ENCODE peak calls at places on chromosomes 3 and 15, in ten cellular contexts. U is SK-N-SH, R is aorta, M is neuronal stem cell, T is right cardiac atrium, Z is colonic mucosa, X is heart left ventricle, K is lower lobe of right lung, S is left lung, W is lung. I is an unnamed sample.

GRCh38 chr3:37703633-37704032 is 158.0 kb upstream of the CTDSPL start:
- DNase-seq in U (no peak), R (no peak), M (no peak), T (no peak), Z (no peak), X (no peak), K (no peak), S (no peak), W (no peak), I (no peak)

GRCh38 chr3:183050706-183051105 is 48.6 kb downstream of the MCCC1 start:
- DNase-seq in U (no peak), R (no peak), M (no peak), T (no peak), Z (no peak), X (no peak), K (no peak), S (no peak), W (no peak), I (no peak)

GRCh38 chr3:182583545-182583944 is 209.8 kb upstream of the ATP11B start:
- DNase-seq in U (no peak), R (no peak), M (no peak), T (no peak), Z (no peak), X (no peak), K (no peak), S (no peak), W (no peak), I (no peak)

GRCh38 chr3:150870406-150870805 is 34.8 kb downstream of the MINDY4B start:
- DNase-seq in U (no peak), R (no peak), M (no peak), T (no peak), Z (no peak), X (no peak), K (no peak), S (no peak), W (no peak), I (no peak)

GRCh38 chr15:60788514-60789091 is 309.7 kb upstream of the ICE2 start:
- DNase-seq in U (no peak), R (no peak), M (no peak), T (peak; percentile 62), Z (no peak), X (no peak), K (no peak), S (no peak), W (no peak), I (peak; percentile 65)

GRCh38 chr3:187066228-187066995 is 72.9 kb downstream of the RPL39L start:
- DNase-seq in U (peak; percentile 32), R (no peak), M (peak; percentile 3), T (no peak), Z (no peak), X (peak; percentile 55), K (no peak), S (no peak), W (no peak), I (peak; percentile 49)

GRCh38 chr3:52696830-52697621 is 8.6 kb downstream of the GLT8D1 start:
- DNase-seq in U (no peak), R (no peak), M (no peak), T (no peak), Z (no peak), X (no peak), K (no peak), S (no peak), W (no peak), I (no peak)

GRCh38 chr3:127676921-127677351 is 4.2 kb downstream of the ABTB1 start:
- DNase-seq in U (no peak), R (peak; percentile 38), M (no peak), T (no peak), Z (no peak), X (no peak), K (no peak), S (peak; percentile 74), W (no peak), I (no peak)

GRCh38 chr3:134775831-134776230 is 19.2 kb upstream of the EPHB1 start:
- DNase-seq in U (no peak), R (no peak), M (no peak), T (no peak), Z (no peak), X (no peak), K (no peak), S (no peak), W (peak; percentile 18), I (no peak)

GRCh38 chr15:69888406-69888805 is 209.3 kb downstream of the TLE3 start:
- DNase-seq in U (no peak), R (no peak), M (no peak), T (no peak), Z (no peak), X (no peak), K (no peak), S (no peak), W (no peak), I (no peak)

GRCh38 chr3:138412821-138413531 is 21.4 kb upstream of the ESYT3 start:
- DNase-seq in U (no peak), R (no peak), M (no peak), T (no peak), Z (no peak), X (no peak), K (no peak), S (no peak), W (no peak), I (no peak)

GRCh38 chr3:59771760-59772159 is 721.9 kb upstream of the CFAP20DC start:
- DNase-seq in U (no peak), R (no peak), M (no peak), T (no peak), Z (no peak), X (no peak), K (no peak), S (no peak), W (no peak), I (no peak)

GRCh38 chr3:168071535-168071934 is 24.2 kb downstream of the GOLIM4 start:
- DNase-seq in U (no peak), R (no peak), M (no peak), T (no peak), Z (no peak), X (no peak), K (no peak), S (no peak), W (no peak), I (no peak)

GRCh38 chr3:101077361-101078011 is 84.3 kb upstream of the ABI3BP start:
- DNase-seq in U (no peak), R (no peak), M (no peak), T (no peak), Z (no peak), X (no peak), K (no peak), S (no peak), W (no peak), I (no peak)

GRCh38 chr3:197236362-197236761 is 62.0 kb downstream of the DLG1 start:
- DNase-seq in U (no peak), R (no peak), M (no peak), T (no peak), Z (peak; percentile 45), X (no peak), K (no peak), S (no peak), W (no peak), I (no peak)
- H3K9me3 ChIP-seq in U (peaks cover 7% of the 10 kb centered on the region), R (peaks cover 2% of the 10 kb centered on the region), M (peaks cover 9% of the 10 kb centered on the region), T (no peaks in the 10 kb centered on the region), Z (no peaks in the 10 kb centered on the region), X (peaks cover 15% of the 10 kb centered on the region), K (peaks cover 8% of the 10 kb centered on the region), S (peaks cover 19% of the 10 kb centered on the region), W (no peaks in the 10 kb centered on the region), I (peaks cover 6% of the 10 kb centered on the region)

GRCh38 chr15:101397521-101398003 is 91.9 kb downstream of the PCSK6 start:
- DNase-seq in U (no peak), R (no peak), M (no peak), T (no peak), Z (no peak), X (no peak), K (no peak), S (no peak), W (no peak), I (no peak)
- H3K4me3 ChIP-seq in U (no peak overlapping the region), R (no peak overlapping the region), M (no peak overlapping the region), T (no peak overlapping the region), Z (no peak overlapping the region), X (no peak overlapping the region), K (no peak overlapping the region), S (no peak overlapping the region), W (no peak overlapping the region), I (no peak overlapping the region)

DNA sequence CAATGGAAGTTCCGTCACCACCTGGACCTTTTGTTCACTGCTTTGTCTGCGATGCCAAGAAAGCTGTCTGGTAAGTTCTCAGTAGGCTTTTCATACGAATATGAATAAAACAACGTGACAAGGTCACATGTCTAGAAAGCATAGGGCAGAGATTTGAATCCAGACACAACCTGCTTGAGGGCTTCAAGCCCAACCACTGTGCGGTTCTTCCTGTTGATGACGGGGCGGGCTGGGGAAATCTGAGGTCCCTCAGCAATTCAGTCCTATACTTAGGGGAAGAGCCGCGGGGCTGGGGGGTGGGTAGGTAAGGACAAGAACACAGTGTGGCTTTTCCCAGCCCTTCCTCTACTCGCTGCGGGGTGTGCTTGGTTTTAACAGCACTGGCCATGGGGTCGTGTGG is 32.4 kb upstream of the SMAD3 start:
- DNase-seq in U (no peak), R (no peak), M (no peak), T (no peak), Z (no peak), X (no peak), K (no peak), S (no peak), W (no peak), I (no peak)
- H3K9me3 ChIP-seq in U (no peaks in the 10 kb centered on the region), R (no peaks in the 10 kb centered on the region), M (no peaks in the 10 kb centered on the region), T (no peaks in the 10 kb centered on the region), Z (no peaks in the 10 kb centered on the region), X (no peaks in the 10 kb centered on the region), K (no peaks in the 10 kb centered on the region), S (no peaks in the 10 kb centered on the region), W (no peaks in the 10 kb centered on the region), I (no peaks in the 10 kb centered on the region)

GRCh38 chr15:63888823-63889222 is 55.1 kb upstream of the HERC1 start:
- DNase-seq in U (no peak), R (no peak), M (no peak), T (no peak), Z (no peak), X (no peak), K (no peak), S (no peak), W (no peak), I (no peak)

GRCh38 chr15:63890617-63891016 is 56.9 kb upstream of the HERC1 start:
- DNase-seq in U (no peak), R (no peak), M (no peak), T (no peak), Z (no peak), X (no peak), K (no peak), S (no peak), W (no peak), I (no peak)

GRCh38 chr15:63888146-63888545 is 54.4 kb upstream of the HERC1 start:
- DNase-seq in U (no peak), R (no peak), M (no peak), T (no peak), Z (no peak), X (no peak), K (no peak), S (no peak), W (no peak), I (no peak)

GRCh38 chr15:63891079-63891762 is 57.5 kb upstream of the HERC1 start:
- DNase-seq in U (peak; percentile 80), R (peak; percentile 82), M (peak; percentile 80), T (peak; percentile 90), Z (peak; percentile 85), X (peak; percentile 84), K (peak; percentile 85), S (peak; percentile 92), W (peak; percentile 78), I (no peak)

DNA sequence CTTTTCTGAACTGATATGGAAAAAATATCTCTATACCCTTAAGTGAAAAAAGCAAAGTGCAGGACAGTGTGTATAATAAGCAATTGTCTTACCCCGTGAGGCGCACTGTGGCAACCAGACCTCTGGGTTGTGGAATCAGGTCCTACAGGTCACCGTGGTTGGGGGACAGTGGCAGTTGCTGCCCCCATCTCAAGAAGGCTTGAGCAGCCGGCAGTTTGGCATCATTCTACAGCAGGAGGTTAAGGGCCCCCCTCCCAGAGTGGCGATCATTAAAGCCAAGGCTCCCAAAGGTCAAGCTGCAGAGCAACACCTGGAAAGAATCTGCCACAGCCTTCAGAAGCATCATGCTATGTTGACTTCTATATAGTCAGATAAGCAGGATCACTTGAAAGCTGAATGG is 56.1 kb upstream of the HERC1 start:
- DNase-seq in U (no peak), R (no peak), M (no peak), T (no peak), Z (no peak), X (no peak), K (no peak), S (no peak), W (no peak), I (no peak)
- H3K4me3 ChIP-seq in U (no peak overlapping the region), R (no peak overlapping the region), M (no peak overlapping the region), T (no peak overlapping the region), Z (no peak overlapping the region), X (no peak overlapping the region), K (no peak overlapping the region), S (no peak overlapping the region), W (no peak overlapping the region), I (no peak overlapping the region)

I was measured in vagina.